ENCODE peak calls at places on chromosomes 13 and 19, in eight cellular contexts. One of them, this sample, is unnamed.

GRCh38 chr19:42528354-42529247 is at the start of gene CEACAM1:
- DNase-seq in epithelial cell of esophagus: peak; percentile 79
- DNase-seq in GM13976: peak; percentile 70
- DNase-seq in lung: peak; percentile 51
- DNase-seq in lower leg skin: peak; percentile 21
- DNase-seq in body of pancreas: peak; percentile 36
- DNase-seq in fibroblast of the aortic adventitia: no peak
- DNase-seq in neural crest cell: no peak
- DNase-seq in this sample: peak; percentile 35

GRCh38 chr19:11261902-11262839 is at the start of gene DOCK6:
- DNase-seq in neural crest cell: peak; percentile 38
- DNase-seq in fibroblast of the aortic adventitia: no peak
- DNase-seq in body of pancreas: peak; percentile 56
- DNase-seq in lung: no peak
- DNase-seq in lower leg skin: no peak
- DNase-seq in epithelial cell of esophagus: no peak
- DNase-seq in GM13976: peak; percentile 86
- DNase-seq in this sample: no peak

GRCh38 chr19:6272913-6273600 is 6.7 kb downstream of the MLLT1 start:
- DNase-seq in lung: no peak
- DNase-seq in lower leg skin: no peak
- DNase-seq in GM13976: no peak
- DNase-seq in body of pancreas: no peak
- DNase-seq in fibroblast of the aortic adventitia: no peak
- DNase-seq in epithelial cell of esophagus: no peak
- DNase-seq in neural crest cell: no peak
- DNase-seq in this sample: no peak

GRCh38 chr13:79741006-79741405 is 260.1 kb downstream of the NDFIP2 start:
- DNase-seq in body of pancreas: peak; percentile 22
- DNase-seq in lung: no peak
- DNase-seq in fibroblast of the aortic adventitia: peak; percentile 87
- DNase-seq in neural crest cell: no peak
- DNase-seq in epithelial cell of esophagus: no peak
- DNase-seq in lower leg skin: no peak
- DNase-seq in GM13976: no peak
- DNase-seq in this sample: no peak

GRCh38 chr13:76164290-76164689 is 528.2 kb downstream of the LMO7 start:
- DNase-seq in neural crest cell: no peak
- DNase-seq in body of pancreas: no peak
- DNase-seq in lower leg skin: no peak
- DNase-seq in lung: no peak
- DNase-seq in GM13976: no peak
- DNase-seq in fibroblast of the aortic adventitia: no peak
- DNase-seq in epithelial cell of esophagus: peak; percentile 46
- DNase-seq in this sample: no peak

GRCh38 chr19:53076984-53077383 is 26.2 kb downstream of the ZNF160 start:
- DNase-seq in body of pancreas: peak; percentile 49
- DNase-seq in GM13976: no peak
- DNase-seq in neural crest cell: peak; percentile 66
- DNase-seq in epithelial cell of esophagus: peak; percentile 40
- DNase-seq in lung: no peak
- DNase-seq in fibroblast of the aortic adventitia: peak; percentile 9
- DNase-seq in lower leg skin: no peak
- DNase-seq in this sample: peak; percentile 38

GRCh38 chr13:67273001-67273400 is 42.9 kb upstream of the PCDH9 start:
- DNase-seq in neural crest cell: no peak
- DNase-seq in body of pancreas: no peak
- DNase-seq in lung: no peak
- DNase-seq in epithelial cell of esophagus: peak; percentile 27
- DNase-seq in fibroblast of the aortic adventitia: peak; percentile 67
- DNase-seq in lower leg skin: no peak
- DNase-seq in GM13976: no peak
- DNase-seq in this sample: no peak

GRCh38 chr19:56765107-56765506 is 75.4 kb downstream of the PEG3 start:
- DNase-seq in epithelial cell of esophagus: peak; percentile 17
- DNase-seq in body of pancreas: peak; percentile 42
- DNase-seq in GM13976: no peak
- DNase-seq in neural crest cell: no peak
- DNase-seq in lung: peak; percentile 55
- DNase-seq in lower leg skin: no peak
- DNase-seq in fibroblast of the aortic adventitia: no peak
- DNase-seq in this sample: no peak

DNA sequence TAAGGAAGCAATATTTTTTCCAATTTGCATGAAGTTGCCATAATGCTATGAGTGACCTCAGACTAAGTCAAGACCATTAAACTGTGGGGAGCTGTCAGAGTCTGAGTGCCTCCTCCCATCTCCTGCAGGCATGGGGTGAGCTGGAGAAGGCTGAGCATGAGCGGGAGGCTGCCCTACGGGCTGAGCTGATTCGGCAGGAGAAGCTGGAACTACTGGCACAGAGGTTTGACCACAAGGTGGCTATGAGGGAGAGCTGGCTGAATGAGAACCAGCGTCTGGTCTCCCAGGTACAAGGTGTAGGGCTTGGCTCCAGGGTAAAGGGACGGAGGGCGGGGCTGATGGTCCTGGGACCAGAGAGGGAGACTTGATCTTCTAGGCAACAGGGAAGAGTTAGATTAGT is 35.8 kb downstream of the SPTBN4 start:
- DNase-seq in neural crest cell: no peak
- DNase-seq in epithelial cell of esophagus: peak; percentile 40
- DNase-seq in lower leg skin: no peak
- DNase-seq in body of pancreas: peak; percentile 38
- DNase-seq in GM13976: no peak
- DNase-seq in fibroblast of the aortic adventitia: no peak
- DNase-seq in lung: no peak
- DNase-seq in this sample: no peak
- TF ChIP-seq CTCF in neural crest cell: peak; percentile 37
- TF ChIP-seq CTCF in epithelial cell of esophagus: peak; percentile 39
- TF ChIP-seq CTCF in lower leg skin: no peak
- TF ChIP-seq CTCF in body of pancreas: no peak
- TF ChIP-seq CTCF in GM13976: no peak
- TF ChIP-seq CTCF in fibroblast of the aortic adventitia: no peak
- TF ChIP-seq CTCF in lung: no peak
- TF ChIP-seq CTCF in this sample: no peak

DNA sequence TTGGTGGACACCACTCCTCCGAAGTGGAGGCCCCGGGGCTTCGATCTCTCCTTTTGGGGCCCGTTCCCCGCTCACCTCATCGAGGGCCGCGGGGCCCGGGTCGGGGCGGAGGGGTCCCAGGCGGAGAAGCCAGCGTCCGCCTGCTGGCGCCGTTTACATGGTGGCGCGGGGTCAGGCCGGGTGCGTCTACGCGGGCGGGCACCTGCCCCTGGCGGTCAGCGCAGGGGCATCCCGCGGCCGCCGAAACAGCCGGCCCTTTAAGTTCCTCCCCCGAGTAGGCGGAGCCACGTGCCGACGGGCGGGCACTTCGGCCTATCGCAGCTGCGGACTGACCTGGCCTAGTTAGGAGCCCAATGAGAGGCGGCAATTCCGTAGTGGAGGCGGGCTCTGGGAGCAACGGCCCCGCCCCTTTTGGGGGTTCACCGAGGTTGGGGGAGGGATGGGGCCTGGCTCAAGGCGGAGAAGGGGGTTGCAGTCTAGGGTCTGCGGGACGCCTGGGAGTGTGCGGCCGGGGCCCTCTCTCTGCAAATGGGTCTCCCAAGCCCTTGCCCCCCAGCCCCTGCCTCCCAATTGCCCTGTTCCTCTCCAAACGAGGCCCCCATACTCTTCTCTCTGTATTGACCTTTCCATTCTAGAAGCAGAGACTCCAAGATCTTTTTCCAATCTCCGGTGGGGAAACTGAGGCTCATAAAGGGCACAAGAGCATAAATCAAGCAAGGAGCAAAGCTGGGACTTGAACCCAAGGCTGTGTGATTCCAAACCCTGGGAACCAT is at the start of gene ABHD8:
- DNase-seq in fibroblast of the aortic adventitia: peak; percentile 96
- DNase-seq in lung: peak; percentile 97
- DNase-seq in GM13976: peak; percentile 96
- DNase-seq in lower leg skin: peak; percentile 94
- DNase-seq in epithelial cell of esophagus: peak; percentile 96
- DNase-seq in neural crest cell: peak; percentile 97
- DNase-seq in body of pancreas: peak; percentile 97
- DNase-seq in this sample: peak; percentile 97
- TF ChIP-seq CTCF in fibroblast of the aortic adventitia: peak; percentile 48
- TF ChIP-seq CTCF in lung: peak; percentile 18
- TF ChIP-seq CTCF in GM13976: peak; percentile 37
- TF ChIP-seq CTCF in lower leg skin: no peak
- TF ChIP-seq CTCF in epithelial cell of esophagus: no peak
- TF ChIP-seq CTCF in neural crest cell: peak; percentile 73
- TF ChIP-seq CTCF in body of pancreas: peak; percentile 77
- TF ChIP-seq CTCF in this sample: peak; percentile 56

GRCh38 chr13:25062479-25062878 is 33.5 kb upstream of the PABPC3 start:
- DNase-seq in fibroblast of the aortic adventitia: no peak
- DNase-seq in GM13976: no peak
- DNase-seq in epithelial cell of esophagus: no peak
- DNase-seq in body of pancreas: no peak
- DNase-seq in lower leg skin: no peak
- DNase-seq in lung: no peak
- DNase-seq in neural crest cell: no peak
- DNase-seq in this sample: no peak
- TF ChIP-seq CTCF in fibroblast of the aortic adventitia: no peak
- TF ChIP-seq CTCF in GM13976: no peak
- TF ChIP-seq CTCF in epithelial cell of esophagus: no peak
- TF ChIP-seq CTCF in body of pancreas: no peak
- TF ChIP-seq CTCF in lower leg skin: no peak
- TF ChIP-seq CTCF in lung: no peak
- TF ChIP-seq CTCF in neural crest cell: no peak
- TF ChIP-seq CTCF in this sample: no peak

DNA sequence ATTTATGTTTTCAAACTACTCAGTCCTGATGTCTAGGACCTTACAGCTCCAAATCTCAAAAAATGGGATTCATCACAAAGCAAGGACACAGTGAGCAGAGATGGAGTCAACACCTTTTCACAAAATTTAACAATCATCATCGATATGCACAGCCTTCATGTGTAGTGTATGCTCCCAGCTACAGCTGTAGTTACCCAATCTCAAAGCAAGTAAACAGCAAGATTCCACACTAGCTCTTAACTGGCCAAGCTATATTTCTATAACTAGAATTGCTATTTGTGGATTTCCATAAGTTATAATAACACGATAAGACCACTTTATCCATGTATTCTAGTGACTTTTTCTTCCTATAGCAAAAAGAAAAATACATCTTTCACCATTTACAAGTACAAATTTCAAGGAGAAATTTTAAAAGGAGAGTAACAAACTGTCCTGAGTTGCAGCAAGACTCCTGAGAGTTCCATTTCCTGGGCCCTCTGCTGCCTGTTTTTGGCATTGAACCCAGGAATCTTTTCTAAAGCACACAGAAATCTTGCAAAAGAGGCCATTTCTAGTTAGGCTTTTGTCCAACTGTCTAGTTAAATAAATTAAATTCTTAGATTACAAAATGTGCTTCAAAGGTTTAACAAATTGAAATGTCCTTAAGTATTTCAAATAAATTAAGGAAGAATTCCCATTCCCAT is 460.6 kb downstream of the FGF14 start:
- DNase-seq in lung: no peak
- DNase-seq in body of pancreas: no peak
- DNase-seq in neural crest cell: no peak
- DNase-seq in fibroblast of the aortic adventitia: no peak
- DNase-seq in epithelial cell of esophagus: peak; percentile 12
- DNase-seq in lower leg skin: no peak
- DNase-seq in GM13976: no peak
- DNase-seq in this sample: no peak
- TF ChIP-seq CTCF in lung: no peak
- TF ChIP-seq CTCF in body of pancreas: no peak
- TF ChIP-seq CTCF in neural crest cell: peak; percentile 51
- TF ChIP-seq CTCF in fibroblast of the aortic adventitia: peak; percentile 33
- TF ChIP-seq CTCF in epithelial cell of esophagus: peak; percentile 48
- TF ChIP-seq CTCF in lower leg skin: no peak
- TF ChIP-seq CTCF in GM13976: no peak
- TF ChIP-seq CTCF in this sample: no peak

GRCh38 chr13:51768378-51768921 is 35.5 kb downstream of the DHRS12 start:
- DNase-seq in body of pancreas: no peak
- DNase-seq in fibroblast of the aortic adventitia: no peak
- DNase-seq in GM13976: no peak
- DNase-seq in epithelial cell of esophagus: no peak
- DNase-seq in lung: no peak
- DNase-seq in neural crest cell: no peak
- DNase-seq in lower leg skin: no peak
- DNase-seq in this sample: no peak

GRCh38 chr13:51769455-51770127 is 34.4 kb downstream of the DHRS12 start:
- DNase-seq in GM13976: no peak
- DNase-seq in fibroblast of the aortic adventitia: no peak
- DNase-seq in neural crest cell: no peak
- DNase-seq in lung: no peak
- DNase-seq in lower leg skin: peak; percentile 83
- DNase-seq in body of pancreas: peak; percentile 90
- DNase-seq in epithelial cell of esophagus: no peak
- DNase-seq in this sample: no peak

GRCh38 chr13:51768976-51769375 is 35.0 kb downstream of the DHRS12 start:
- DNase-seq in GM13976: no peak
- DNase-seq in epithelial cell of esophagus: no peak
- DNase-seq in body of pancreas: no peak
- DNase-seq in fibroblast of the aortic adventitia: no peak
- DNase-seq in lung: no peak
- DNase-seq in neural crest cell: no peak
- DNase-seq in lower leg skin: no peak
- DNase-seq in this sample: no peak

GRCh38 chr13:51765142-51765515 is 38.8 kb downstream of the DHRS12 start:
- DNase-seq in neural crest cell: no peak
- DNase-seq in body of pancreas: no peak
- DNase-seq in GM13976: no peak
- DNase-seq in fibroblast of the aortic adventitia: peak; percentile 20
- DNase-seq in epithelial cell of esophagus: no peak
- DNase-seq in lower leg skin: no peak
- DNase-seq in lung: no peak
- DNase-seq in this sample: no peak

GRCh38 chr13:51767100-51767499 is 36.9 kb downstream of the DHRS12 start:
- DNase-seq in fibroblast of the aortic adventitia: no peak
- DNase-seq in GM13976: no peak
- DNase-seq in epithelial cell of esophagus: no peak
- DNase-seq in body of pancreas: no peak
- DNase-seq in lung: no peak
- DNase-seq in neural crest cell: no peak
- DNase-seq in lower leg skin: no peak
- DNase-seq in this sample: no peak
- TF ChIP-seq CTCF in fibroblast of the aortic adventitia: no peak
- TF ChIP-seq CTCF in GM13976: no peak
- TF ChIP-seq CTCF in epithelial cell of esophagus: peak; percentile 18
- TF ChIP-seq CTCF in body of pancreas: no peak
- TF ChIP-seq CTCF in lung: no peak
- TF ChIP-seq CTCF in neural crest cell: no peak
- TF ChIP-seq CTCF in lower leg skin: no peak
- TF ChIP-seq CTCF in this sample: no peak

DNA sequence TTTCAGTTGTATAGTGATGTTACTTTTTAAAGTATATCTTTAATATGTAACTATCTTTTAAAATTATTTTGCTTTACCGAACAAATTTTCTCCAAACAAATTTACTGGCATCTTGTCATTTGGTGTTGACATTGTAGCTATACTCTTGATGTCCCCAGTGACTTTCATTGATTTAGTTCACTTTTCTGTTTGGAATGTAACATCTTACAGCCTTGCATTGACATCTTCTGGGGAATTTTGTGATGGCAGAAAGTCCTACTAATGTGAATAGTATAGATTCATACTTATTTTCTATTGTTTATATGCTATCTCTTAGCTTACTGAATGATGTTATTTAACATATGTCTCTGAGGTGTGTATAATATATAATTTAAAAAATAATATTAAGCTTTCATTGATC is 800.9 kb upstream of the ATXN8OS start:
- DNase-seq in lower leg skin: no peak
- DNase-seq in lung: no peak
- DNase-seq in body of pancreas: no peak
- DNase-seq in epithelial cell of esophagus: no peak
- DNase-seq in GM13976: no peak
- DNase-seq in neural crest cell: no peak
- DNase-seq in fibroblast of the aortic adventitia: no peak
- DNase-seq in this sample: no peak
- TF ChIP-seq CTCF in lower leg skin: no peak
- TF ChIP-seq CTCF in lung: no peak
- TF ChIP-seq CTCF in body of pancreas: no peak
- TF ChIP-seq CTCF in epithelial cell of esophagus: no peak
- TF ChIP-seq CTCF in GM13976: no peak
- TF ChIP-seq CTCF in neural crest cell: no peak
- TF ChIP-seq CTCF in fibroblast of the aortic adventitia: no peak
- TF ChIP-seq CTCF in this sample: no peak